ENCODE peak calls at places on chromosomes 1 and 21, in six cellular contexts. A is left ventricle myocardium inferior; S is CD8-positive, alpha-beta T cell; Q is tibial nerve; C is body of pancreas; M is ascending aorta. P is an unnamed sample.
A peak's percentile ranks its signal among the peaks of the same experiment; 100 is the strongest.

GRCh38 chr1:161998811-161999210 is 24.9 kb downstream of the OLFML2B start:
- DNase-seq in Q (no peak), C (no peak), S (no peak), M (no peak), A (no peak), P (no peak)

GRCh38 chr21:36629061-36629460 is 69.9 kb upstream of the SIM2 start:
- DNase-seq in C (no peak), S (no peak), M (no peak), A (no peak), Q (no peak), P (no peak)

GRCh38 chr1:117671781-117672501 is 66.1 kb downstream of the TENT5C start:
- DNase-seq in S (no peak), M (no peak), C (peak; percentile 54), Q (peak; percentile 21), A (peak; percentile 70), P (peak; percentile 84)

GRCh38 chr1:106621853-106622252 is 434.6 kb upstream of the PRMT6 start:
- DNase-seq in Q (no peak), M (no peak), A (no peak), S (no peak), C (no peak), P (no peak)

GRCh38 chr1:87171199-87171598 is 157.5 kb upstream of the LMO4 start:
- DNase-seq in Q (no peak), C (no peak), M (no peak), S (no peak), A (no peak), P (no peak)

GRCh38 chr1:209890606-209891330 is 47.2 kb upstream of the SYT14 start:
- DNase-seq in M (no peak), Q (no peak), C (no peak), S (no peak), A (no peak), P (no peak)

GRCh38 chr1:94240822-94241221 is 3.4 kb upstream of the ARHGAP29 start:
- DNase-seq in C (no peak), S (no peak), Q (no peak), M (no peak), A (no peak), P (no peak)

GRCh38 chr1:201153474-201154388 is 543 bp downstream of the TMEM9 start:
- DNase-seq in M (no peak), S (no peak), Q (peak; percentile 22), C (no peak), A (no peak), P (no peak)

GRCh38 chr1:26786437-26787380 is 1.0 kb upstream of the PIGV start:
- DNase-seq in S (peak; percentile 35), Q (peak; percentile 43), M (peak; percentile 85), C (peak; percentile 59), A (peak; percentile 67), P (peak; percentile 85)

GRCh38 chr21:39663066-39663465 is 50.3 kb downstream of the B3GALT5 start:
- DNase-seq in C (no peak), Q (no peak), S (no peak), A (no peak), M (peak; percentile 56), P (no peak)

GRCh38 chr1:25810341-25811299 is 9.1 kb upstream of the MTFR1L start:
- DNase-seq in C (peak; percentile 71), A (peak; percentile 73), M (peak; percentile 86), Q (peak; percentile 59), S (peak; percentile 85), P (peak; percentile 97)

GRCh38 chr1:168266644-168267186 is 14.0 kb upstream of the TBX19 start:
- DNase-seq in M (no peak), Q (no peak), C (no peak), S (no peak), A (no peak), P (no peak)

GRCh38 chr1:209316929-209317328 is 266.6 kb upstream of the CAMK1G start:
- DNase-seq in A (no peak), M (no peak), S (no peak), Q (no peak), C (no peak), P (no peak)

GRCh38 chr1:97489834-97490233 is 431.0 kb downstream of the DPYD start:
- DNase-seq in Q (no peak), C (no peak), S (no peak), A (no peak), M (no peak), P (no peak)

GRCh38 chr1:44801491-44802305 is 1.5 kb downstream of the PLK3 start:
- DNase-seq in C (no peak), A (peak; percentile 20), S (no peak), M (peak; percentile 70), Q (no peak), P (no peak)

GRCh38 chr1:9284061-9284460 is 8.6 kb upstream of the SPSB1 start:
- DNase-seq in C (no peak), A (no peak), Q (no peak), S (no peak), M (no peak), P (no peak)

GRCh38 chr1:212671342-212672031 is 28.2 kb downstream of the BATF3 start:
- DNase-seq in Q (no peak), C (peak; percentile 66), A (peak; percentile 32), S (no peak), M (peak; percentile 76), P (peak; percentile 84)

GRCh38 chr21:41141031-41141457 is 26.9 kb upstream of the BACE2 start:
- DNase-seq in C (peak; percentile 37), Q (no peak), M (no peak), A (no peak), S (no peak), P (no peak)

GRCh38 chr1:20726932-20727745 is 5.4 kb downstream of the SH2D5 start:
- DNase-seq in A (no peak), Q (peak; percentile 9), M (peak; percentile 54), C (no peak), S (no peak), P (peak; percentile 43)

GRCh38 chr1:29260531-29260930 is 24.2 kb downstream of the PTPRU start:
- DNase-seq in Q (no peak), S (no peak), A (no peak), M (no peak), C (no peak), P (peak; percentile 76)

GRCh38 chr1:233424727-233425222 is 97.3 kb downstream of the MAP3K21 start:
- DNase-seq in Q (no peak), S (no peak), C (no peak), M (no peak), A (no peak), P (no peak)

GRCh38 chr1:45043094-45043493 is 31.0 kb downstream of the UROD start:
- DNase-seq in C (no peak), Q (no peak), M (no peak), S (no peak), A (no peak), P (peak; percentile 65)

DNA sequence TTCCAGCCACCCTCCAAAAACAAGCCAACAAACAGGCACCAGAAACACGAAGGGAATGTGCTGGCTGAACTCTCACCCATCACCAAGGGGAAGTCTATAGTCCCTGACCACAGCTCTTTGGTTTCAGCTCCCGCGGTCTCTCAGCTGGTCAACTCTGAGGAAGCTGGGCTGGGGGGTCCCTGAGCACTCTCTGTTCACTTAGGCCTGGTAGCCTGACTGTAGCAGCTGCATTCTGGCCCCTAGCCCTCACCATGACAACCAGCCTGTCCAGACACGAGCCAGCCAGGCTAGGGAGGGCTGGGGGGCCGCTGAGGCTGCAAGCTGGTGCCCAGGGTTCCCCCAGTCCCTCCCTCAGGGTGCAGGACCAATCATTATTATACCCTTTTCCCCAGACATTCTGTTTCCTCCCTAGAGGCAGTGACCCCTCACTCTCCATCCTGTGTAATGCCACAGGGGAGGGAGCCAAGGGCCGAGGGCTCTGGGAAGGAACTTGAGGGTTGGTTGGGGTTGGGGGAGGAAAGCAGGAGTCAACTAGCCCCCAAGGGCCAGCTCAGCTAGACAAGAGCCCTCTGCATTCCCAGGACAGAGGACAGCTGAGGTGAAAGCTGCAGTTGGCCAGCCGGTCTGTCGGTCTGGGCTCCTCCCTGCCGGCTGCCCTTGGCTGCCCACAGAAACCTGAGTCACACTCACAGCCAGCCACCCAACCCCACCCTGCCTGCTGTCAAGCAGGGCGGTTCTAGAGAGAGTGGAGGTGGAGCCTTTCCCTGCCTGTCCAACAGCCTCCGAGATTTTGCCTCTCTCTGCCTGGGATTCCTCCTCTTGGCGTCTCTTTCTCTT is 1.2 kb upstream of the TRAPPC3 start:
- DNase-seq in M (peak; percentile 98), Q (peak; percentile 88), S (peak; percentile 79), A (peak; percentile 92), C (peak; percentile 96), P (peak; percentile 97)
- H3K4me1 ChIP-seq in M (peaks cover 31% of the 10 kb centered on the region), Q (peaks cover 42% of the 10 kb centered on the region), S (peaks cover 62% of the 10 kb centered on the region), A (peaks cover 76% of the 10 kb centered on the region), C (peaks cover 47% of the 10 kb centered on the region), P (no peaks in the 10 kb centered on the region)

GRCh38 chr1:206986885-206987284 is 16.6 kb upstream of the FCAMR start:
- DNase-seq in C (no peak), S (no peak), Q (no peak), A (no peak), M (no peak), P (no peak)
- H3K4me1 ChIP-seq in C (no peaks in the 10 kb centered on the region), S (no peaks in the 10 kb centered on the region), Q (no peaks in the 10 kb centered on the region), A (no peaks in the 10 kb centered on the region), M (no peaks in the 10 kb centered on the region), P (peaks cover 2% of the 10 kb centered on the region)

DNA sequence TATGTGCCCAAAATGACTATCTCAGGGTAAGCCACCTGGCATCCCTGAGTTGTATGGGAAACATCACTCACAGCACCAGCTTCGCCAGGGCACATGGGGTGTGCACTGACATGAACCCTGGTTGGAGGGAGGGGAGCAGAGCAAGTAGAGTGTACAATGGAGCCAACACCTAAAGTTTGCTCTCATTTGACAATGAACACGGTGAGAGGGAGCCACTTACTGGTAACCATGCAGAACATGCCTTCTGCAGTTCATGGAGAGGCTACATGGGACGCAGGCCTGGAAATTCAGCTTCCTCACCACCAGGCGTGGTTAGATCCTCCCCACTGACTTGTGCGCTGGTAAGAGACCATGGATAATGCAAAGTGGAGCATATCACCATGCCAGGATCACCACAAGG is 10.0 kb upstream of the CPLANE2 start:
- DNase-seq in M (no peak), C (no peak), Q (no peak), A (no peak), S (no peak), P (no peak)
- H3K4me1 ChIP-seq in M (peaks cover 26% of the 10 kb centered on the region), C (peaks cover 67% of the 10 kb centered on the region), Q (peaks cover 49% of the 10 kb centered on the region), A (peaks cover 78% of the 10 kb centered on the region), S (peaks cover 16% of the 10 kb centered on the region), P (no peaks in the 10 kb centered on the region)

GRCh38 chr1:39892611-39893595 is 8.8 kb downstream of the MYCL start:
- DNase-seq in S (no peak), C (peak; percentile 63), Q (no peak), A (no peak), M (no peak), P (peak; percentile 82)
- H3K4me1 ChIP-seq in S (no peaks in the 10 kb centered on the region), C (peaks cover 56% of the 10 kb centered on the region), Q (no peaks in the 10 kb centered on the region), A (peaks cover 15% of the 10 kb centered on the region), M (peaks cover 4% of the 10 kb centered on the region), P (peaks cover 19% of the 10 kb centered on the region)

GRCh38 chr1:54481201-54481884 is 66.7 kb upstream of the ACOT11 start:
- DNase-seq in Q (no peak), C (no peak), M (no peak), S (no peak), A (no peak), P (no peak)
- H3K4me1 ChIP-seq in Q (peaks cover 8% of the 10 kb centered on the region), C (no peaks in the 10 kb centered on the region), M (no peaks in the 10 kb centered on the region), S (peaks cover 43% of the 10 kb centered on the region), A (no peaks in the 10 kb centered on the region), P (peaks cover 21% of the 10 kb centered on the region)